ENCODE peak calls at places on chromosomes 2 and 18, in five cellular contexts. One of them, this sample, is unnamed.

GRCh38 chr18:34322365-34323289 is 97.9 kb upstream of the NOL4 start:
- DNase-seq in hippocampal formation: peak
- DNase-seq in mucosa of descending colon: no peak
- DNase-seq in stomach: peak
- DNase-seq in H54: no peak
- DNase-seq in this sample: peak

GRCh38 chr2:55779459-55780421 is 86.1 kb upstream of the PNPT1 start:
- DNase-seq in hippocampal formation: no peak
- DNase-seq in mucosa of descending colon: no peak
- DNase-seq in stomach: no peak
- DNase-seq in H54: peak
- DNase-seq in this sample: no peak

GRCh38 chr18:58394046-58394445 is 234.8 kb downstream of the ALPK2 start:
- DNase-seq in hippocampal formation: no peak
- DNase-seq in mucosa of descending colon: no peak
- DNase-seq in stomach: no peak
- DNase-seq in H54: peak
- DNase-seq in this sample: peak

GRCh38 chr2:195307751-195308150 is 349.3 kb upstream of the SLC39A10 start:
- DNase-seq in hippocampal formation: no peak
- DNase-seq in mucosa of descending colon: no peak
- DNase-seq in stomach: no peak
- DNase-seq in H54: no peak
- DNase-seq in this sample: no peak

GRCh38 chr2:45274190-45274926 is 265.1 kb upstream of the SIX2 start:
- DNase-seq in hippocampal formation: no peak
- DNase-seq in mucosa of descending colon: no peak
- DNase-seq in stomach: peak
- DNase-seq in H54: no peak
- DNase-seq in this sample: no peak

GRCh38 chr2:101858246-101858645 is 133.5 kb upstream of the IL1R2 start:
- DNase-seq in hippocampal formation: no peak
- DNase-seq in mucosa of descending colon: no peak
- DNase-seq in stomach: no peak
- DNase-seq in H54: no peak
- DNase-seq in this sample: no peak

GRCh38 chr2:206838690-206839089 is 73.3 kb downstream of the FASTKD2 start:
- DNase-seq in hippocampal formation: no peak
- DNase-seq in mucosa of descending colon: no peak
- DNase-seq in stomach: no peak
- DNase-seq in H54: no peak
- DNase-seq in this sample: no peak

GRCh38 chr2:200625958-200626363 is 40.1 kb downstream of the AOX1 start:
- DNase-seq in hippocampal formation: no peak
- DNase-seq in mucosa of descending colon: no peak
- DNase-seq in stomach: no peak
- DNase-seq in H54: no peak
- DNase-seq in this sample: no peak

GRCh38 chr2:215454519-215454918 is 18.7 kb upstream of the FN1 start:
- DNase-seq in hippocampal formation: no peak
- DNase-seq in mucosa of descending colon: no peak
- DNase-seq in stomach: no peak
- DNase-seq in H54: no peak
- DNase-seq in this sample: no peak

GRCh38 chr2:38863061-38863695 is 12.6 kb downstream of the DHX57 start:
- DNase-seq in hippocampal formation: no peak
- DNase-seq in mucosa of descending colon: no peak
- DNase-seq in stomach: no peak
- DNase-seq in H54: no peak
- DNase-seq in this sample: no peak

GRCh38 chr2:9570182-9571060 is 14.8 kb upstream of the ADAM17 start:
- DNase-seq in hippocampal formation: no peak
- DNase-seq in mucosa of descending colon: no peak
- DNase-seq in stomach: no peak
- DNase-seq in H54: no peak
- DNase-seq in this sample: no peak

GRCh38 chr2:212667751-212668316 is 129.2 kb upstream of the ERBB4 start:
- DNase-seq in hippocampal formation: peak
- DNase-seq in mucosa of descending colon: no peak
- DNase-seq in stomach: no peak
- DNase-seq in H54: no peak
- DNase-seq in this sample: no peak

GRCh38 chr2:79627237-79627636 is 114.4 kb downstream of the CTNNA2 start:
- DNase-seq in hippocampal formation: no peak
- DNase-seq in mucosa of descending colon: no peak
- DNase-seq in stomach: no peak
- DNase-seq in H54: no peak
- DNase-seq in this sample: no peak

GRCh38 chr2:20322527-20323300 is 27.9 kb downstream of the PUM2 start:
- DNase-seq in hippocampal formation: no peak
- DNase-seq in mucosa of descending colon: no peak
- DNase-seq in stomach: no peak
- DNase-seq in H54: no peak
- DNase-seq in this sample: no peak

GRCh38 chr2:67548317-67549095 is 151.4 kb downstream of the ETAA1 start:
- DNase-seq in hippocampal formation: no peak
- DNase-seq in mucosa of descending colon: no peak
- DNase-seq in stomach: no peak
- DNase-seq in H54: no peak
- DNase-seq in this sample: no peak

GRCh38 chr2:176105078-176105726 is 1.9 kb upstream of the HOXD11 start:
- DNase-seq in hippocampal formation: no peak
- DNase-seq in mucosa of descending colon: no peak
- DNase-seq in stomach: no peak
- DNase-seq in H54: peak
- DNase-seq in this sample: no peak

GRCh38 chr18:23302514-23302851 is 150.6 kb upstream of the RIOK3 start:
- DNase-seq in hippocampal formation: no peak
- DNase-seq in mucosa of descending colon: no peak
- DNase-seq in stomach: no peak
- DNase-seq in H54: no peak
- DNase-seq in this sample: no peak

GRCh38 chr18:68837665-68838390 is 39.9 kb downstream of the CCDC102B start:
- DNase-seq in hippocampal formation: no peak
- DNase-seq in mucosa of descending colon: no peak
- DNase-seq in stomach: no peak
- DNase-seq in H54: no peak
- DNase-seq in this sample: no peak

GRCh38 chr2:18244840-18245239 is 315.6 kb downstream of the RDH14 start:
- DNase-seq in hippocampal formation: no peak
- DNase-seq in mucosa of descending colon: no peak
- DNase-seq in stomach: no peak
- DNase-seq in H54: no peak
- DNase-seq in this sample: no peak

GRCh38 chr2:195407782-195408181 is 249.2 kb upstream of the SLC39A10 start:
- DNase-seq in hippocampal formation: no peak
- DNase-seq in mucosa of descending colon: no peak
- DNase-seq in stomach: no peak
- DNase-seq in H54: no peak
- DNase-seq in this sample: no peak